ENCODE peak calls at places on chromosomes 12 and 14, in seven cellular contexts. One of them, this sample, is unnamed.

GRCh38 chr12:47033081-47033480 is 46.3 kb upstream of the PCED1B start:
- DNase-seq in renal cortical epithelial cell: peak; percentile 70
- DNase-seq in activated naive CD8-positive, alpha-beta T cell treated with anti-CD3 and anti-CD28 coated beads, Interleukin-2, amount 50 U/mL, for 16 hours: no peak
- DNase-seq in HuH-7.5: no peak
- DNase-seq in AG04449: no peak
- DNase-seq in stimulated activated CD4-positive, alpha-beta T cell treated with anti-CD3 and anti-CD28 coated beads, TNF-alpha, amount 100 ng/mL, for 48 hours: no peak
- DNase-seq in left colon: no peak
- DNase-seq in this sample: no peak

GRCh38 chr12:11016937-11017336 is 5.5 kb downstream of the TAS2R19 start:
- DNase-seq in activated naive CD8-positive, alpha-beta T cell treated with anti-CD3 and anti-CD28 coated beads, Interleukin-2, amount 50 U/mL, for 16 hours: no peak
- DNase-seq in HuH-7.5: no peak
- DNase-seq in stimulated activated CD4-positive, alpha-beta T cell treated with anti-CD3 and anti-CD28 coated beads, TNF-alpha, amount 100 ng/mL, for 48 hours: no peak
- DNase-seq in renal cortical epithelial cell: no peak
- DNase-seq in AG04449: no peak
- DNase-seq in left colon: no peak
- DNase-seq in this sample: no peak

GRCh38 chr12:107145397-107145796 is 52.0 kb upstream of the CRY1 start:
- DNase-seq in HuH-7.5: no peak
- DNase-seq in renal cortical epithelial cell: peak; percentile 65
- DNase-seq in left colon: no peak
- DNase-seq in AG04449: no peak
- DNase-seq in stimulated activated CD4-positive, alpha-beta T cell treated with anti-CD3 and anti-CD28 coated beads, TNF-alpha, amount 100 ng/mL, for 48 hours: no peak
- DNase-seq in activated naive CD8-positive, alpha-beta T cell treated with anti-CD3 and anti-CD28 coated beads, Interleukin-2, amount 50 U/mL, for 16 hours: no peak
- DNase-seq in this sample: no peak

GRCh38 chr12:57227315-57228115 is 2.0 kb upstream of the SHMT2 start:
- DNase-seq in stimulated activated CD4-positive, alpha-beta T cell treated with anti-CD3 and anti-CD28 coated beads, TNF-alpha, amount 100 ng/mL, for 48 hours: no peak
- DNase-seq in activated naive CD8-positive, alpha-beta T cell treated with anti-CD3 and anti-CD28 coated beads, Interleukin-2, amount 50 U/mL, for 16 hours: no peak
- DNase-seq in AG04449: no peak
- DNase-seq in left colon: no peak
- DNase-seq in HuH-7.5: no peak
- DNase-seq in renal cortical epithelial cell: peak; percentile 42
- DNase-seq in this sample: no peak

GRCh38 chr14:94598816-94599655 is 13.2 kb upstream of the SERPINA3 start:
- DNase-seq in activated naive CD8-positive, alpha-beta T cell treated with anti-CD3 and anti-CD28 coated beads, Interleukin-2, amount 50 U/mL, for 16 hours: no peak
- DNase-seq in AG04449: peak; percentile 92
- DNase-seq in left colon: peak; percentile 49
- DNase-seq in HuH-7.5: peak; percentile 23
- DNase-seq in renal cortical epithelial cell: peak; percentile 100
- DNase-seq in stimulated activated CD4-positive, alpha-beta T cell treated with anti-CD3 and anti-CD28 coated beads, TNF-alpha, amount 100 ng/mL, for 48 hours: no peak
- DNase-seq in this sample: no peak

GRCh38 chr12:132771126-132771838 is 9.7 kb upstream of the ANKLE2 start:
- DNase-seq in AG04449: no peak
- DNase-seq in stimulated activated CD4-positive, alpha-beta T cell treated with anti-CD3 and anti-CD28 coated beads, TNF-alpha, amount 100 ng/mL, for 48 hours: no peak
- DNase-seq in renal cortical epithelial cell: no peak
- DNase-seq in activated naive CD8-positive, alpha-beta T cell treated with anti-CD3 and anti-CD28 coated beads, Interleukin-2, amount 50 U/mL, for 16 hours: no peak
- DNase-seq in left colon: peak; percentile 28
- DNase-seq in HuH-7.5: no peak
- DNase-seq in this sample: peak; percentile 91

GRCh38 chr12:94386422-94386821 is 73.2 kb downstream of the CEP83 start:
- DNase-seq in stimulated activated CD4-positive, alpha-beta T cell treated with anti-CD3 and anti-CD28 coated beads, TNF-alpha, amount 100 ng/mL, for 48 hours: no peak
- DNase-seq in activated naive CD8-positive, alpha-beta T cell treated with anti-CD3 and anti-CD28 coated beads, Interleukin-2, amount 50 U/mL, for 16 hours: no peak
- DNase-seq in HuH-7.5: no peak
- DNase-seq in AG04449: peak; percentile 12
- DNase-seq in renal cortical epithelial cell: no peak
- DNase-seq in left colon: no peak
- DNase-seq in this sample: no peak

GRCh38 chr12:71045781-71046180 is 112.0 kb downstream of the TSPAN8 start:
- DNase-seq in AG04449: peak; percentile 37
- DNase-seq in left colon: no peak
- DNase-seq in activated naive CD8-positive, alpha-beta T cell treated with anti-CD3 and anti-CD28 coated beads, Interleukin-2, amount 50 U/mL, for 16 hours: no peak
- DNase-seq in stimulated activated CD4-positive, alpha-beta T cell treated with anti-CD3 and anti-CD28 coated beads, TNF-alpha, amount 100 ng/mL, for 48 hours: no peak
- DNase-seq in renal cortical epithelial cell: peak; percentile 56
- DNase-seq in HuH-7.5: no peak
- DNase-seq in this sample: peak; percentile 6

GRCh38 chr14:102898776-102899515 is 23.5 kb upstream of the AMN start:
- DNase-seq in HuH-7.5: no peak
- DNase-seq in stimulated activated CD4-positive, alpha-beta T cell treated with anti-CD3 and anti-CD28 coated beads, TNF-alpha, amount 100 ng/mL, for 48 hours: no peak
- DNase-seq in AG04449: no peak
- DNase-seq in left colon: no peak
- DNase-seq in renal cortical epithelial cell: no peak
- DNase-seq in activated naive CD8-positive, alpha-beta T cell treated with anti-CD3 and anti-CD28 coated beads, Interleukin-2, amount 50 U/mL, for 16 hours: no peak
- DNase-seq in this sample: no peak

GRCh38 chr12:101238806-101239329 is 28.8 kb upstream of the SLC5A8 start:
- DNase-seq in renal cortical epithelial cell: no peak
- DNase-seq in activated naive CD8-positive, alpha-beta T cell treated with anti-CD3 and anti-CD28 coated beads, Interleukin-2, amount 50 U/mL, for 16 hours: no peak
- DNase-seq in AG04449: no peak
- DNase-seq in stimulated activated CD4-positive, alpha-beta T cell treated with anti-CD3 and anti-CD28 coated beads, TNF-alpha, amount 100 ng/mL, for 48 hours: no peak
- DNase-seq in HuH-7.5: no peak
- DNase-seq in left colon: no peak
- DNase-seq in this sample: no peak

GRCh38 chr14:60204104-60204842 is 39.1 kb upstream of the DHRS7 start:
- DNase-seq in renal cortical epithelial cell: no peak
- DNase-seq in HuH-7.5: no peak
- DNase-seq in activated naive CD8-positive, alpha-beta T cell treated with anti-CD3 and anti-CD28 coated beads, Interleukin-2, amount 50 U/mL, for 16 hours: no peak
- DNase-seq in stimulated activated CD4-positive, alpha-beta T cell treated with anti-CD3 and anti-CD28 coated beads, TNF-alpha, amount 100 ng/mL, for 48 hours: no peak
- DNase-seq in left colon: peak; percentile 35
- DNase-seq in AG04449: no peak
- DNase-seq in this sample: peak; percentile 95

GRCh38 chr12:46108721-46109120 is 118.3 kb upstream of the SCAF11 start:
- DNase-seq in HuH-7.5: no peak
- DNase-seq in activated naive CD8-positive, alpha-beta T cell treated with anti-CD3 and anti-CD28 coated beads, Interleukin-2, amount 50 U/mL, for 16 hours: no peak
- DNase-seq in left colon: no peak
- DNase-seq in renal cortical epithelial cell: no peak
- DNase-seq in AG04449: no peak
- DNase-seq in stimulated activated CD4-positive, alpha-beta T cell treated with anti-CD3 and anti-CD28 coated beads, TNF-alpha, amount 100 ng/mL, for 48 hours: no peak
- DNase-seq in this sample: peak; percentile 73

GRCh38 chr14:74888164-74889158 is 6.7 kb downstream of the DLST start:
- DNase-seq in activated naive CD8-positive, alpha-beta T cell treated with anti-CD3 and anti-CD28 coated beads, Interleukin-2, amount 50 U/mL, for 16 hours: no peak
- DNase-seq in left colon: no peak
- DNase-seq in HuH-7.5: no peak
- DNase-seq in renal cortical epithelial cell: peak; percentile 27
- DNase-seq in AG04449: no peak
- DNase-seq in stimulated activated CD4-positive, alpha-beta T cell treated with anti-CD3 and anti-CD28 coated beads, TNF-alpha, amount 100 ng/mL, for 48 hours: no peak
- DNase-seq in this sample: no peak

GRCh38 chr12:6613015-6613775 is 6.0 kb upstream of the CHD4 start:
- DNase-seq in HuH-7.5: no peak
- DNase-seq in renal cortical epithelial cell: peak; percentile 58
- DNase-seq in activated naive CD8-positive, alpha-beta T cell treated with anti-CD3 and anti-CD28 coated beads, Interleukin-2, amount 50 U/mL, for 16 hours: no peak
- DNase-seq in AG04449: no peak
- DNase-seq in stimulated activated CD4-positive, alpha-beta T cell treated with anti-CD3 and anti-CD28 coated beads, TNF-alpha, amount 100 ng/mL, for 48 hours: no peak
- DNase-seq in left colon: peak; percentile 83
- DNase-seq in this sample: peak; percentile 75

GRCh38 chr12:111014547-111014946 is 94.2 kb upstream of the MYL2 start:
- DNase-seq in renal cortical epithelial cell: no peak
- DNase-seq in HuH-7.5: no peak
- DNase-seq in left colon: no peak
- DNase-seq in activated naive CD8-positive, alpha-beta T cell treated with anti-CD3 and anti-CD28 coated beads, Interleukin-2, amount 50 U/mL, for 16 hours: no peak
- DNase-seq in AG04449: no peak
- DNase-seq in stimulated activated CD4-positive, alpha-beta T cell treated with anti-CD3 and anti-CD28 coated beads, TNF-alpha, amount 100 ng/mL, for 48 hours: no peak
- DNase-seq in this sample: no peak

GRCh38 chr14:65251213-65251612 is 148.9 kb upstream of the MAX start:
- DNase-seq in left colon: no peak
- DNase-seq in activated naive CD8-positive, alpha-beta T cell treated with anti-CD3 and anti-CD28 coated beads, Interleukin-2, amount 50 U/mL, for 16 hours: no peak
- DNase-seq in renal cortical epithelial cell: peak; percentile 87
- DNase-seq in AG04449: peak; percentile 93
- DNase-seq in HuH-7.5: no peak
- DNase-seq in stimulated activated CD4-positive, alpha-beta T cell treated with anti-CD3 and anti-CD28 coated beads, TNF-alpha, amount 100 ng/mL, for 48 hours: no peak
- DNase-seq in this sample: no peak

GRCh38 chr12:39367494-39367893 is 75.4 kb downstream of the KIF21A start:
- DNase-seq in activated naive CD8-positive, alpha-beta T cell treated with anti-CD3 and anti-CD28 coated beads, Interleukin-2, amount 50 U/mL, for 16 hours: no peak
- DNase-seq in left colon: no peak
- DNase-seq in renal cortical epithelial cell: no peak
- DNase-seq in stimulated activated CD4-positive, alpha-beta T cell treated with anti-CD3 and anti-CD28 coated beads, TNF-alpha, amount 100 ng/mL, for 48 hours: no peak
- DNase-seq in AG04449: no peak
- DNase-seq in HuH-7.5: no peak
- DNase-seq in this sample: no peak

GRCh38 chr14:102937331-102938175 is 15.1 kb downstream of the AMN start:
- DNase-seq in renal cortical epithelial cell: no peak
- DNase-seq in AG04449: no peak
- DNase-seq in HuH-7.5: no peak
- DNase-seq in activated naive CD8-positive, alpha-beta T cell treated with anti-CD3 and anti-CD28 coated beads, Interleukin-2, amount 50 U/mL, for 16 hours: no peak
- DNase-seq in left colon: no peak
- DNase-seq in stimulated activated CD4-positive, alpha-beta T cell treated with anti-CD3 and anti-CD28 coated beads, TNF-alpha, amount 100 ng/mL, for 48 hours: no peak
- DNase-seq in this sample: no peak

GRCh38 chr14:55846852-55847471 is 267.0 kb downstream of the KTN1 start:
- DNase-seq in AG04449: no peak
- DNase-seq in left colon: no peak
- DNase-seq in stimulated activated CD4-positive, alpha-beta T cell treated with anti-CD3 and anti-CD28 coated beads, TNF-alpha, amount 100 ng/mL, for 48 hours: no peak
- DNase-seq in HuH-7.5: no peak
- DNase-seq in activated naive CD8-positive, alpha-beta T cell treated with anti-CD3 and anti-CD28 coated beads, Interleukin-2, amount 50 U/mL, for 16 hours: no peak
- DNase-seq in renal cortical epithelial cell: peak; percentile 87
- DNase-seq in this sample: peak; percentile 10

GRCh38 chr14:57508756-57509155 is 15.1 kb upstream of the CCDC198 start:
- DNase-seq in AG04449: no peak
- DNase-seq in stimulated activated CD4-positive, alpha-beta T cell treated with anti-CD3 and anti-CD28 coated beads, TNF-alpha, amount 100 ng/mL, for 48 hours: no peak
- DNase-seq in left colon: no peak
- DNase-seq in activated naive CD8-positive, alpha-beta T cell treated with anti-CD3 and anti-CD28 coated beads, Interleukin-2, amount 50 U/mL, for 16 hours: no peak
- DNase-seq in HuH-7.5: no peak
- DNase-seq in renal cortical epithelial cell: no peak
- DNase-seq in this sample: no peak

GRCh38 chr14:102462391-102462790 is 47.2 kb downstream of the ANKRD9 start:
- DNase-seq in stimulated activated CD4-positive, alpha-beta T cell treated with anti-CD3 and anti-CD28 coated beads, TNF-alpha, amount 100 ng/mL, for 48 hours: no peak
- DNase-seq in HuH-7.5: no peak
- DNase-seq in activated naive CD8-positive, alpha-beta T cell treated with anti-CD3 and anti-CD28 coated beads, Interleukin-2, amount 50 U/mL, for 16 hours: no peak
- DNase-seq in AG04449: no peak
- DNase-seq in left colon: no peak
- DNase-seq in renal cortical epithelial cell: no peak
- DNase-seq in this sample: no peak

GRCh38 chr12:29673346-29673745 is 110.4 kb downstream of the TMTC1 start:
- DNase-seq in AG04449: no peak
- DNase-seq in left colon: no peak
- DNase-seq in activated naive CD8-positive, alpha-beta T cell treated with anti-CD3 and anti-CD28 coated beads, Interleukin-2, amount 50 U/mL, for 16 hours: no peak
- DNase-seq in renal cortical epithelial cell: no peak
- DNase-seq in stimulated activated CD4-positive, alpha-beta T cell treated with anti-CD3 and anti-CD28 coated beads, TNF-alpha, amount 100 ng/mL, for 48 hours: no peak
- DNase-seq in HuH-7.5: no peak
- DNase-seq in this sample: no peak

GRCh38 chr12:88471641-88472040 is 108.6 kb downstream of the KITLG start:
- DNase-seq in activated naive CD8-positive, alpha-beta T cell treated with anti-CD3 and anti-CD28 coated beads, Interleukin-2, amount 50 U/mL, for 16 hours: no peak
- DNase-seq in HuH-7.5: no peak
- DNase-seq in stimulated activated CD4-positive, alpha-beta T cell treated with anti-CD3 and anti-CD28 coated beads, TNF-alpha, amount 100 ng/mL, for 48 hours: no peak
- DNase-seq in left colon: no peak
- DNase-seq in AG04449: no peak
- DNase-seq in renal cortical epithelial cell: peak; percentile 81
- DNase-seq in this sample: no peak

GRCh38 chr12:2052861-2053674 is at the start of gene CACNA1C:
- DNase-seq in HuH-7.5: peak; percentile 73
- DNase-seq in stimulated activated CD4-positive, alpha-beta T cell treated with anti-CD3 and anti-CD28 coated beads, TNF-alpha, amount 100 ng/mL, for 48 hours: peak; percentile 31
- DNase-seq in left colon: peak; percentile 51
- DNase-seq in AG04449: no peak
- DNase-seq in activated naive CD8-positive, alpha-beta T cell treated with anti-CD3 and anti-CD28 coated beads, Interleukin-2, amount 50 U/mL, for 16 hours: no peak
- DNase-seq in renal cortical epithelial cell: no peak
- DNase-seq in this sample: peak; percentile 26